ENCODE peak calls at places on chromosomes 13 and 19, in eight cellular contexts. R, S, U, O, L, G, N and T are unnamed samples. For H3K4me1, the result is how much of the 10 kb centered on the place peaks cover.

GRCh38 chr13:30037766-30038165 is 187.3 kb upstream of the UBL3 start:
- DNase-seq in R (no peak), S (no peak), U (no peak), O (no peak), L (no peak), G (no peak), N (peak), T (no peak)

GRCh38 chr19:43432866-43433673 is 18.4 kb downstream of the TEX101 start:
- DNase-seq in R (no peak), S (peak), U (no peak), O (peak), L (peak), G (peak), N (peak), T (peak)

GRCh38 chr19:15629003-15629880 is 11.5 kb upstream of the CYP4F3 start:
- DNase-seq in R (peak), S (peak), U (peak), O (peak), L (peak), G (peak), N (peak), T (peak)

GRCh38 chr19:43534811-43535761 is 2.1 kb downstream of the ZNF575 start:
- DNase-seq in R (peak), S (peak), U (no peak), O (peak), L (no peak), G (no peak), N (peak), T (peak)

GRCh38 chr13:37492741-37493514 is 105.6 kb downstream of the POSTN start:
- DNase-seq in R (no peak), S (no peak), U (no peak), O (no peak), L (no peak), G (no peak), N (peak), T (no peak)

GRCh38 chr19:8145969-8146368 is 3.4 kb downstream of the FBN3 start:
- DNase-seq in R (no peak), S (no peak), U (no peak), O (no peak), L (no peak), G (no peak), N (no peak), T (no peak)

GRCh38 chr19:34984287-34984686 is 15.8 kb upstream of the GRAMD1A start:
- DNase-seq in R (no peak), S (no peak), U (no peak), O (no peak), L (no peak), G (no peak), N (no peak), T (no peak)

GRCh38 chr13:95226051-95226450 is 75.2 kb downstream of the ABCC4 start:
- DNase-seq in R (no peak), S (no peak), U (no peak), O (no peak), L (no peak), G (no peak), N (no peak), T (no peak)

GRCh38 chr19:55209430-55210119 is at the start of gene PTPRH:
- DNase-seq in R (no peak), S (no peak), U (no peak), O (no peak), L (no peak), G (no peak), N (no peak), T (no peak)

GRCh38 chr19:11560404-11560988 is 1.5 kb upstream of the ELOF1 start:
- DNase-seq in R (no peak), S (peak), U (peak), O (no peak), L (no peak), G (peak), N (peak), T (no peak)

GRCh38 chr19:27974082-27974513 is 1238.9 kb downstream of the UQCRFS1 start:
- DNase-seq in R (no peak), S (peak), U (no peak), O (no peak), L (no peak), G (no peak), N (peak), T (no peak)

GRCh38 chr13:107956889-107957288 is 258.4 kb downstream of the LIG4 start:
- DNase-seq in R (no peak), S (no peak), U (no peak), O (no peak), L (no peak), G (no peak), N (no peak), T (no peak)

GRCh38 chr13:24670927-24671326 is 9.3 kb upstream of the ATP12A start:
- DNase-seq in R (no peak), S (no peak), U (no peak), O (no peak), L (no peak), G (peak), N (peak), T (no peak)

GRCh38 chr13:28055362-28055761 is 45.0 kb downstream of the FLT3 start:
- DNase-seq in R (no peak), S (no peak), U (no peak), O (no peak), L (no peak), G (no peak), N (no peak), T (no peak)

GRCh38 chr19:14114854-14115253 is 2.7 kb downstream of the PRKACA start:
- DNase-seq in R (no peak), S (peak), U (no peak), O (peak), L (peak), G (no peak), N (peak), T (peak)

GRCh38 chr13:51620165-51620983 is 36.1 kb downstream of the WDFY2 start:
- DNase-seq in R (no peak), S (no peak), U (no peak), O (no peak), L (no peak), G (no peak), N (no peak), T (no peak)

GRCh38 chr19:18418034-18418724 is 1.0 kb upstream of the SSBP4 start:
- DNase-seq in R (peak), S (no peak), U (no peak), O (peak), L (no peak), G (no peak), N (no peak), T (peak)
- H3K4me1 ChIP-seq in R (under half), S (half or more), U (under half), O (under half), L (half or more), G (half or more), N (under half), T (half or more)

GRCh38 chr13:64643066-64643465 is 2587.1 kb downstream of the PCDH9 start:
- DNase-seq in R (no peak), S (no peak), U (no peak), O (no peak), L (no peak), G (no peak), N (no peak), T (no peak)
- H3K27ac ChIP-seq in R (no peak), S (no peak), U (no peak), O (no peak), L (no peak), G (no peak), N (no peak), T (no peak)

DNA sequence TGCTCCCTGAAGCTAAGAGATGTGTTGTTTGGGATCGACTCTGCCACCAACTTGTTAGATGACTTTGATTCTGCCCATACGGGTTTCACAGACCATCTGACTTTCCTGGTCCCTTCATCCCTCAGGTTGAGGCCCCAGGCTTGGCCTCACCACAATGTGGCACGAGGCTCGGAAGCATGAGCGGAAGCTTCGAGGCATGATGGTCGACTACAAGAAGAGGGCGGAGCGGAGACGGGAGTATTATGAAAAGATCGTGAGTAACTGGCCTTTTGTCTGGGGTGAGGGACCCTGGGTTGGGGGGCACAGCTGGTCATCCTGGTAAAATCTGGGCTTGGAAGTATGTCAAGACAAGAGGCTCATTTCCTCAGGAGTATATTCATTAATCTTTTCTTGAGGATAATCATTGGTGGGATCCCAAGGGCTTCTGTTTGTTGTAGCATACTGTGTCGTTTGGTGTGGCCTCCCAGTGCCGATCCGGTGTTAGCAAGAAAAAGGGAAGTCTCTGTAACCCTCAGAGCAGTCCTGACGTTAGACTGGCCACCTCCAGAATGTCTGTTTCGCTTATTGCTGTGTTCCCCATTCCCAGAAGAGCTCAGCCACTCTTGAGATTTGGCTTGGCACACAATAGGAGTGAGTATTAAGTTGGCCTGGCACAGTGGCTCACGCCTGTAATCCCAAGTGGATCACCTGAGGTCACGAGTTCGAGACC is 1.4 kb downstream of the CLASRP start:
- DNase-seq in R (no peak), S (no peak), U (no peak), O (no peak), L (no peak), G (no peak), N (no peak), T (no peak)
- H3K4me1 ChIP-seq in R (under half), S (under half), U (under half), O (under half), L (under half), G (under half), N (under half), T (half or more)

GRCh38 chr13:48580886-48581285 is 48.0 kb upstream of the RCBTB2 start:
- DNase-seq in R (no peak), S (no peak), U (no peak), O (no peak), L (no peak), G (no peak), N (no peak), T (no peak)

GRCh38 chr13:48580185-48580803 is 47.4 kb upstream of the RCBTB2 start:
- DNase-seq in R (peak), S (peak), U (peak), O (peak), L (peak), G (peak), N (peak), T (no peak)

GRCh38 chr13:48578516-48579166 is 45.8 kb upstream of the RCBTB2 start:
- DNase-seq in R (no peak), S (no peak), U (no peak), O (no peak), L (no peak), G (no peak), N (no peak), T (no peak)

GRCh38 chr13:48582086-48582485 is 49.2 kb upstream of the RCBTB2 start:
- DNase-seq in R (no peak), S (no peak), U (no peak), O (no peak), L (no peak), G (no peak), N (no peak), T (no peak)

GRCh38 chr13:48579167-48579918 is 46.5 kb upstream of the RCBTB2 start:
- DNase-seq in R (no peak), S (peak), U (no peak), O (no peak), L (no peak), G (no peak), N (no peak), T (no peak)
- H3K27ac ChIP-seq in R (no peak), S (peak), U (no peak), O (no peak), L (no peak), G (no peak), N (no peak), T (peak)

GRCh38 chr19:47483800-47484690 is at the start of gene KPTN:
- DNase-seq in R (peak), S (peak), U (peak), O (peak), L (peak), G (peak), N (peak), T (peak)

GRCh38 chr19:47480658-47481057 is 3.4 kb downstream of the KPTN start:
- DNase-seq in R (no peak), S (no peak), U (no peak), O (no peak), L (no peak), G (no peak), N (no peak), T (no peak)

GRCh38 chr19:47485210-47485609 is 1.2 kb upstream of the KPTN start:
- DNase-seq in R (no peak), S (no peak), U (no peak), O (no peak), L (no peak), G (no peak), N (no peak), T (no peak)

GRCh38 chr19:47481460-47482052 is 2.5 kb downstream of the KPTN start:
- DNase-seq in R (no peak), S (no peak), U (no peak), O (no peak), L (no peak), G (no peak), N (no peak), T (no peak)

DNA sequence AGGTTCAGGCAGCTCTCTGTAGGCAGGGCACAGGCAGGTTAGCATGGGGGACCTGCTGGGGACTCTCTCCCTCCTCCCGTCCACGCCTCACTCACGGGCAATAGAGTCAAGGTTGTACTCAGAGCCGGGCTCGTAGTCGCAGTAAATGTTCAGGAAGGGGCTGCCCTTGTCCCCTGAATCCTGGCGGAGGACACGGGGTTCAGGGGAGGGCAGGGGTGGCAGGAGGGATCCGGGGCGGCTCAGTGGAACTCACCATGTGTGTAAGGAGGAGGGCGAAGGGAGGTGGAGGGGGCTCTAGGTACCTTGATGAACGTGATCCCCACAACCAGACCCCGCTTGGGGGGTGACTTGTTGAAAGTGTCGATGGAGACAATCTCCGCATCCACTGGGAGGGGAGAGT is 819 bp downstream of the KPTN start:
- DNase-seq in R (no peak), S (no peak), U (no peak), O (no peak), L (no peak), G (no peak), N (no peak), T (no peak)
- H3K4me1 ChIP-seq in R (under half), S (under half), U (under half), O (under half), L (under half), G (under half), N (under half), T (under half)

DNA sequence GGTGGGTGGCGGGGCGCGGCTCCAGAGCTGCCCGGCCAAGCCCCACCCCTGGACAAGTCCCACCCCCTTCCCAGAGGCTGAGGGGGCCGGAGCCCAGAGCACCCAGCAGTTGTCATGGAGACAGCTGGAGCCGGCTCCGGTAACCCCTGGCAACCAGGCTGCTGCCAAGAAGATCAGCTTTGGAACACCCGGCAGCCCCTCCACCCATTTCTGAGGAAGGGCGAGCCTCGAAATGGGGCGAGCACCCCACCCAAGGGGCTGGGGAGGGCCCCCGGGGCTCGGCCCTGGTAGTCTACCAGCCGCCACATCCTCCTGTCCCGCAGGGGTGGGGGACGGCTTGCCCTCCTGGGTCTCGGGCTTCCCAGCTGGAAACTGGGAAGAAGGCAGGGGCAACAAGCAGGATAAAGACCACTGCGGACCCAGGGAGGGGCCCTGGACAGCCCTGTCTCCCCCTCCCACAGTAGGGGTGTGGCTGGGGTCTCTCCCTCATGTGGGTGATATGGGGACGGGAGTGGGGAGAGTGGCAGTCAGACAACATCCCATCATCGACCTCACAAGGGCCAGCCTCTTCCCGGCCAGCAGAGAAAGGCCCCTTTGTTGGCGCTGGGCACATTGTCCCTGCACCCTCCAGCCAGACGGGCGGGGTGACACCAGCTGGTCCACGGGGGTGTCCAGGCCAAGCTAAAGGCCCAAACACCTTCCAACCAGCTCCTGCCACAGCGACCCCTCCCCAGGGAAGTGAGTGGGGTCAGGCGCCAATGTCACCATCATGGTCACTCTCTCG is 1.5 kb downstream of the CERS1 start:
- DNase-seq in R (no peak), S (no peak), U (no peak), O (no peak), L (no peak), G (no peak), N (peak), T (peak)
- H3K27ac ChIP-seq in R (no peak), S (no peak), U (no peak), O (no peak), L (no peak), G (no peak), N (no peak), T (no peak)

DNA sequence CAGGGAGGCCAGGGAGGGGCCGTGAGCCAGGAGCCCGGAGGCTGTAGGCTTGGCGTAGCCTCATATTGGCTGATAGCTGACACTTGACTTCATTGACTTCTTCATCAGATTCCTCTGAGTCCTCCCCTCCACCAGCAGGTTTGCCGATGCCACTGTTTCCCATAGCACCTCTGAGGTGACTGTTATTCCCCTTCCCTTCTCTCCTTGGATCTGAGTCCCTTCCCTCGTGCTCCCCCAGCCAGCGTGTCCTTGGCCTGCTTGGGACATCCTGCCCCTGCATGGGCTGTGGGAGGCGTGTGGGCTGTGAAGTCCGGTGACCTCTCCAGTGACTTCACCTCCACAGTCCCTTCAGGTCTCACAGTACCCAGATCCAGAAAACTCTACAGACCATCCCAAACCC is 8.8 kb downstream of the PPP1R37 start:
- DNase-seq in R (no peak), S (peak), U (no peak), O (no peak), L (no peak), G (no peak), N (no peak), T (no peak)
- H3K4me1 ChIP-seq in R (under half), S (half or more), U (under half), O (under half), L (under half), G (under half), N (under half), T (half or more)

DNA sequence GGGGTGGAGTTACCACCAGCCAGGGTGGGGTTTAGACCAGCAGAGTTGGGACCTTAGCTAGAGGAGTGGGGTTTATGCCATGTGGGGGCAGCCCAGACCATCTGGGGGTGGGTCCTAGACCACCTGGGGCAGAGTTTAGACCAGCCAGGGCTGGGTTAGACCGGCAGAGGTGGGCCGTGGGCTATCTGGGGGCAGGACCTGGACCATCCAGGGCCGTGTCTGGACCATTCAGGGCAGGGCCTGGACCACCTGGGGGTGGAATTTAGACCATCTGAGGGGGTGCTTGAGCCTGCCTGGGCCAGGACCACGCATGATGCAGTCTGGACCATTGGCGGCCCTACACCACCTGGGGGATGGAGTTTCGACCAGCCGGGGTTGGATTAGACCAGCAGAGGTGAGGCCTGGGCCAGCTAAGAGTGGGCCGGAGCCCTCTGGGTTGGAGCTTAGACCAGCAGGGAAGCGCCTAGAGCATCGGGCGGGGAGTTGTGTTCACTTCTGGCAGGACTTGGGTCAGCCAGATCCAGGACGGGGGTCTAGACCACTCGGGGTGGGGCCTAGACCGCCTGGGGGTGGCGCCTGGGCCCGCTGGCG is 9.9 kb upstream of the CACNG6 start:
- DNase-seq in R (no peak), S (no peak), U (no peak), O (no peak), L (no peak), G (no peak), N (no peak), T (no peak)
- H3K27ac ChIP-seq in R (no peak), S (no peak), U (peak), O (no peak), L (no peak), G (peak), N (no peak), T (no peak)

GRCh38 chr19:6272411-6272791 is 7.4 kb downstream of the MLLT1 start:
- DNase-seq in R (peak), S (no peak), U (no peak), O (no peak), L (no peak), G (no peak), N (no peak), T (no peak)

GRCh38 chr19:6272913-6273600 is 6.7 kb downstream of the MLLT1 start:
- DNase-seq in R (no peak), S (no peak), U (no peak), O (no peak), L (no peak), G (no peak), N (no peak), T (no peak)

GRCh38 chr19:6274756-6275155 is 5.0 kb downstream of the MLLT1 start:
- DNase-seq in R (no peak), S (no peak), U (no peak), O (no peak), L (no peak), G (no peak), N (no peak), T (no peak)

GRCh38 chr19:6275170-6275744 is 4.5 kb downstream of the MLLT1 start:
- DNase-seq in R (no peak), S (no peak), U (no peak), O (no peak), L (no peak), G (no peak), N (no peak), T (no peak)

GRCh38 chr19:6273701-6274601 is 5.8 kb downstream of the MLLT1 start:
- DNase-seq in R (peak), S (peak), U (no peak), O (peak), L (no peak), G (no peak), N (peak), T (peak)
- H3K4me1 ChIP-seq in R (half or more), S (half or more), U (under half), O (under half), L (under half), G (under half), N (half or more), T (half or more)